ENCODE peak calls at places on chromosome 11, in six cellular contexts. M, F, Y, Q, L and N are unnamed samples.

GRCh38 chr11:106177311-106177710 is 99.8 kb downstream of the AASDHPPT start:
- DNase-seq in M (no peak), F (no peak), Y (no peak), Q (no peak), L (no peak), N (no peak)

GRCh38 chr11:104324276-104324675 is 160.3 kb upstream of the PDGFD start:
- DNase-seq in M (no peak), F (no peak), Y (no peak), Q (no peak), L (no peak), N (no peak)

GRCh38 chr11:110296226-110297081 is at the start of gene RDX:
- DNase-seq in M (peak; percentile 76), F (peak; percentile 84), Y (peak; percentile 75), Q (peak; percentile 65), L (peak; percentile 92), N (peak; percentile 82)

GRCh38 chr11:34214961-34215805 is 109.8 kb downstream of the NAT10 start:
- DNase-seq in M (no peak), F (no peak), Y (no peak), Q (no peak), L (no peak), N (no peak)

GRCh38 chr11:27040302-27041115 is at the start of gene BBOX1:
- DNase-seq in M (no peak), F (no peak), Y (no peak), Q (peak; percentile 35), L (no peak), N (no peak)

GRCh38 chr11:74566386-74566960 is 25.9 kb upstream of the POLD3 start:
- DNase-seq in M (no peak), F (no peak), Y (no peak), Q (no peak), L (no peak), N (no peak)

GRCh38 chr11:62449451-62449851 is 30.6 kb downstream of the SCGB1A1 start:
- DNase-seq in M (no peak), F (no peak), Y (peak; percentile 39), Q (no peak), L (no peak), N (no peak)

GRCh38 chr11:121553806-121554205 is 101.0 kb upstream of the SORL1-AS1 start:
- DNase-seq in M (no peak), F (no peak), Y (peak; percentile 83), Q (peak; percentile 43), L (no peak), N (no peak)

GRCh38 chr11:124934862-124935547 is 842 bp downstream of the HEPACAM start:
- DNase-seq in M (no peak), F (no peak), Y (no peak), Q (no peak), L (no peak), N (no peak)

GRCh38 chr11:19961225-19961624 is 199.1 kb downstream of the DBX1 start:
- DNase-seq in M (peak; percentile 35), F (no peak), Y (no peak), Q (no peak), L (no peak), N (no peak)

GRCh38 chr11:61609000-61609969 is 28.4 kb upstream of the SYT7 start:
- DNase-seq in M (peak; percentile 79), F (no peak), Y (no peak), Q (no peak), L (no peak), N (no peak)

GRCh38 chr11:34358666-34359547 is 1.1 kb upstream of the ABTB2 start:
- DNase-seq in M (peak; percentile 75), F (peak; percentile 76), Y (peak; percentile 67), Q (peak; percentile 80), L (peak; percentile 87), N (peak; percentile 76)

GRCh38 chr11:8265681-8266241 is 2.1 kb upstream of the LMO1 start:
- DNase-seq in M (peak; percentile 70), F (no peak), Y (no peak), Q (peak; percentile 10), L (no peak), N (no peak)

GRCh38 chr11:76987203-76987602 is 47.0 kb upstream of the B3GNT6 start:
- DNase-seq in M (no peak), F (no peak), Y (no peak), Q (no peak), L (no peak), N (no peak)
- H3K27ac ChIP-seq in M (no peak overlapping the region), F (no peak overlapping the region), Y (no peak overlapping the region), Q (no peak overlapping the region), L (no peak overlapping the region), N (no peak overlapping the region)

DNA sequence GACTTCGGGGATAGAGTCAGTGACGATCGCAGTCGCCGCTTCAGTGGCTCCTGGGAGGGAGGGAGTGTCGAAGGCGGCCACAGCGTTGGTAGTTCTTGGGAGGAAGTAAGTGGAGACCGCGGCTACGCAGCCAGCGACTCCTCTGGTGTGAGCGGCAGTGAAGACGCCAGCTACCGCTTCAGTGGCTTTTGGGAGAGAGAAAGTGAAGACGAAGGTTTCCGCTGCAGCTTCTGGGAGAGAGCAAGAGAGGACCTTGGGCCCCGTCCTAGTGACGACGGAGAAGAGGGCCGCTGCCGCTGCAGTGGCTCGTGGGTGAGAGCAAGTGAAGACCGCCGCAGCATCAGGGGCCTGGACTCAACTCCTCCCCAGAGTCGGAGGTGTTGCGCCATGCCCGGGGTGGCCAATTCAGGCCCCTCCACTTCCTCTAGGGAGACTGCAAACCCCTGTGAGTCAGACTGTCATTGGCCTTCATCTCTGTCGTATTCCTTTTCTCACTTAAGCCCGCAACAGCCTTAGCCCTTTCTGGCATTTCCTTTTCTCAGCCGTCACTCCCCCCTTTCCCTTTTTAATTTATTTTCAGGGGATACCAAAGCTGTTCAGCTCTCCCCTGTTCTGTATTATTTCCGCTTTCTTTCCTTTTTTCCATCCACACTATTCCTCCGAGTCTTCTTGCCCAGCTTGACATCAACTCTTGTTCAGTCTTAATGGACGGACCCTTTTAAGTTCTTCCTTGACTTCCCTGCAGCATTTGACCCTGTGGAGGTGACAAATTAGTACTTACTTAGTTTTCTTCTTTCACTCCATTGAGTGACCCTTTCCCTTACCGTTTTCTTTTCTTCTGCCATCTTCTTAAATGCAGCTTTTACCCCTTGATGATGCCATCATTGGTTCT is 1.0 kb downstream of the ANKRD42 start:
- DNase-seq in M (peak; percentile 33), F (peak; percentile 72), Y (peak; percentile 62), Q (peak; percentile 76), L (peak; percentile 87), N (peak; percentile 61)
- H3K27ac ChIP-seq in M (no peak overlapping the region), F (peak overlapping the region; percentile 96), Y (peak overlapping the region; percentile 75), Q (peak overlapping the region; percentile 87), L (peak overlapping the region; percentile 48), N (peak overlapping the region; percentile 90)

GRCh38 chr11:44566559-44566949 is 1.1 kb downstream of the CD82 start:
- DNase-seq in M (no peak), F (no peak), Y (no peak), Q (no peak), L (no peak), N (no peak)

GRCh38 chr11:44566952-44567875 is 1.8 kb downstream of the CD82 start:
- DNase-seq in M (no peak), F (no peak), Y (no peak), Q (no peak), L (no peak), N (no peak)

GRCh38 chr11:44568706-44569473 is 3.4 kb downstream of the CD82 start:
- DNase-seq in M (no peak), F (peak; percentile 89), Y (peak; percentile 75), Q (peak; percentile 45), L (peak; percentile 81), N (peak; percentile 54)

GRCh38 chr11:44568358-44568705 is 2.9 kb downstream of the CD82 start:
- DNase-seq in M (no peak), F (no peak), Y (no peak), Q (no peak), L (no peak), N (no peak)

GRCh38 chr11:44567876-44568256 is 2.4 kb downstream of the CD82 start:
- DNase-seq in M (no peak), F (no peak), Y (no peak), Q (no peak), L (no peak), N (no peak)
- H3K27ac ChIP-seq in M (no peak overlapping the region), F (peak overlapping the region; percentile 83), Y (no peak overlapping the region), Q (no peak overlapping the region), L (no peak overlapping the region), N (peak overlapping the region; percentile 84)

GRCh38 chr11:4022669-4023068 is 71.9 kb upstream of the RRM1 start:
- DNase-seq in M (no peak), F (no peak), Y (no peak), Q (no peak), L (no peak), N (no peak)

GRCh38 chr11:4025957-4026324 is 68.7 kb upstream of the RRM1 start:
- DNase-seq in M (no peak), F (no peak), Y (no peak), Q (no peak), L (no peak), N (no peak)

GRCh38 chr11:4027746-4028145 is 66.9 kb upstream of the RRM1 start:
- DNase-seq in M (no peak), F (no peak), Y (no peak), Q (no peak), L (no peak), N (no peak)

GRCh38 chr11:4026389-4026788 is 68.2 kb upstream of the RRM1 start:
- DNase-seq in M (no peak), F (no peak), Y (no peak), Q (no peak), L (no peak), N (no peak)

GRCh38 chr11:4025248-4025956 is 69.2 kb upstream of the RRM1 start:
- DNase-seq in M (no peak), F (no peak), Y (no peak), Q (no peak), L (no peak), N (peak; percentile 11)
- H3K27ac ChIP-seq in M (no peak overlapping the region), F (peak overlapping the region; percentile 39), Y (no peak overlapping the region), Q (peak overlapping the region; percentile 86), L (peak overlapping the region; percentile 58), N (peak overlapping the region; percentile 56)

DNA sequence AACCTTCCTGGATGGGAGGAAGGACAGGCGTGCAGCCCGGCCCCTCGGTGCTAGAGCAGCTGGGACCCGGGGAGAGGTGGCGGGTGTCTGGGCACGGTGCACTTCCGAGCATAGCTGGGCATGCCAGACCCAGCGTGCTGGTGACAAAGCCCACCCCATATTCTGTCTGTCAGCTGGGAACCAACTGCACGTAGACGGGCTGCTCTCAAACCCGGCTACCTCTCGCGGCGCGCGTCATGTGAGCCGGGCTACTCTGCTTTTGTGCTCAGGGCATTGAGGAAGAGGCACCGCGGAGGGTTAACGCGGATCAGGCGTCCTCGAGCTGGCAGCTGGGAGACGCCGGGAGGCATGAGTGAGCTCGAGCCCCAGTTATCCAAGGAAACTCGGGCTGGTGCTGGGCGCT is 425.8 kb downstream of the SHANK2 start:
- DNase-seq in M (peak; percentile 65), F (no peak), Y (no peak), Q (no peak), L (no peak), N (no peak)
- H3K27ac ChIP-seq in M (peak overlapping the region; percentile 17), F (no peak overlapping the region), Y (no peak overlapping the region), Q (no peak overlapping the region), L (no peak overlapping the region), N (no peak overlapping the region)

DNA sequence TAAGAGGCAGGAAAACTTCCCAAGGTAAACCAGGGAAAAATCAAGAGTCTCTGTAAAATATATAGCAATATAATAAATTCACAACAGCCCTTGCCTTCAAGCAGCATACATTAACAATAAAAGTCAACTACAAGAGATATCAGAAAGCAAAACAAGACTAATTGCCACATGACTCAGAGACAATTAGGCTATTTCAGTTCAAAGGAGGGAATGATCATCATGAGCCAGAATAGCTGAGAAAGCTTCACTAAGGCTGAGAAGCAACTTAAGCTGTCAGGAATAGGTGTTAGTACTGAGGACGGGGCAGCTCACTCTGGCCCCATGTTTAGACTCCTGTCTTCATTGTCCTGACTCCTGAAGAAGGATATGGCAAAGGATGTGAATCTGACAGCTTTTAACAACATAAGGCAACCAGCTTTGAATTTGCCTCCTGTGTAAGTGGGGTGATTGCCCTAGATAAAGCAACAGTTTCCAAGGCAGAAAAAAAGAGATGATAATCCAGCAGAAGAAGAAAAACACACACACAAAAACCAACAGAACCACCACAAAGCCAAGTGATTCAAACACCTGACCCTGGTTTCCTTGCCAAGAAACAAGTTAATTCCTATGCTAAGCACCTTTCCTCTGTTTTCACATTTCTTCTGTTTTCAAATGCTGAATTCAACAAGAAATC is 60.8 kb downstream of the SIK3 start:
- DNase-seq in M (no peak), F (no peak), Y (no peak), Q (no peak), L (no peak), N (no peak)
- H3K27ac ChIP-seq in M (no peak overlapping the region), F (no peak overlapping the region), Y (no peak overlapping the region), Q (no peak overlapping the region), L (no peak overlapping the region), N (no peak overlapping the region)